ENCODE peak calls at places on chromosomes 13 and 19, in four cellular contexts. S is putamen; G is activated naive CD4-positive, alpha-beta T cell; K is hepatic stellate cell. Z is an unnamed sample.

GRCh38 chr19:18746393-18747167 is 44.5 kb downstream of the COMP start:
- DNase-seq in S (no peak), G (no peak), K (no peak), Z (no peak)

GRCh38 chr13:74206061-74206561 is 71.9 kb upstream of the KLF12 start:
- DNase-seq in S (no peak), G (no peak), K (peak; percentile 24), Z (no peak)

GRCh38 chr19:40465025-40465780 is at the start of gene BLVRB:
- DNase-seq in S (peak; percentile 16), G (no peak), K (peak; percentile 44), Z (no peak)

GRCh38 chr19:7515471-7516226 is at the start of gene ZNF358:
- DNase-seq in S (peak; percentile 80), G (no peak), K (peak; percentile 91), Z (peak; percentile 44)

GRCh38 chr19:37942516-37942902 is 35.5 kb downstream of the SIPA1L3 start:
- DNase-seq in S (no peak), G (no peak), K (no peak), Z (no peak)

GRCh38 chr13:70330697-70331361 is 222.6 kb upstream of the KLHL1 start:
- DNase-seq in S (no peak), G (no peak), K (no peak), Z (no peak)

GRCh38 chr13:112670864-112671263 is 19.0 kb upstream of the ATP11A start:
- DNase-seq in S (no peak), G (no peak), K (no peak), Z (no peak)

GRCh38 chr19:13036366-13036976 is 41.2 kb downstream of the NFIX start:
- DNase-seq in S (no peak), G (no peak), K (peak; percentile 79), Z (no peak)

GRCh38 chr13:74868044-74868443 is 613.9 kb downstream of the TBC1D4 start:
- DNase-seq in S (no peak), G (no peak), K (no peak), Z (no peak)

GRCh38 chr19:31350693-31351211 is 1.5 kb upstream of the TSHZ3 start:
- DNase-seq in S (no peak), G (no peak), K (peak; percentile 73), Z (no peak)

GRCh38 chr13:106569233-106570095 is 1.5 kb upstream of the ARGLU1 start:
- DNase-seq in S (no peak), G (no peak), K (no peak), Z (no peak)

GRCh38 chr19:10861118-10861651 is 10.2 kb upstream of the CARM1 start:
- DNase-seq in S (no peak), G (no peak), K (no peak), Z (peak; percentile 43)

GRCh38 chr13:25136872-25137623 is 35.0 kb downstream of the AMER2 start:
- DNase-seq in S (no peak), G (no peak), K (no peak), Z (no peak)

GRCh38 chr13:58773280-58773859 is 1141.8 kb downstream of the PCDH17 start:
- DNase-seq in S (no peak), G (no peak), K (no peak), Z (no peak)

GRCh38 chr19:18121166-18121565 is 23.6 kb downstream of the MAST3 start:
- DNase-seq in S (no peak), G (no peak), K (no peak), Z (no peak)

GRCh38 chr13:109918179-109918651 is 131.8 kb upstream of the IRS2 start:
- DNase-seq in S (peak; percentile 3), G (no peak), K (no peak), Z (no peak)

GRCh38 chr13:113151745-113152707 is 6.4 kb upstream of the PROZ start:
- DNase-seq in S (no peak), G (no peak), K (peak; percentile 75), Z (no peak)

GRCh38 chr19:56595548-56595899 is 422 bp downstream of the ZNF71 start:
- DNase-seq in S (no peak), G (no peak), K (no peak), Z (no peak)

GRCh38 chr19:46073268-46073922 is 32.6 kb upstream of the IGFL4 start:
- DNase-seq in S (peak; percentile 38), G (no peak), K (no peak), Z (no peak)

GRCh38 chr13:96388598-96388997 is 298.7 kb downstream of the HS6ST3 start:
- DNase-seq in S (no peak), G (no peak), K (no peak), Z (no peak)

GRCh38 chr19:41746593-41747227 is 8.6 kb upstream of the CEACAM6 start:
- DNase-seq in S (peak; percentile 6), G (no peak), K (peak; percentile 36), Z (peak; percentile 36)

GRCh38 chr13:33349996-33350826 is 64.7 kb upstream of the STARD13 start:
- DNase-seq in S (peak; percentile 14), G (no peak), K (peak; percentile 46), Z (peak; percentile 49)